ENCODE peak calls at places on chromosome 1, in ten cellular contexts. One of them, this sample, is unnamed.

GRCh38 chr1:225508538-225509375 is 80.9 kb upstream of the LBR start:
- DNase-seq in tibial nerve: peak
- DNase-seq in ovary: peak
- DNase-seq in transverse colon: no peak
- DNase-seq in A549: peak
- DNase-seq in suprapubic skin: no peak
- DNase-seq in H1: peak
- DNase-seq in sigmoid colon: no peak
- DNase-seq in esophagus muscularis mucosa: no peak
- DNase-seq in K562: no peak
- DNase-seq in this sample: peak

GRCh38 chr1:175742790-175743459 is 470 bp downstream of the TNR start:
- DNase-seq in tibial nerve: no peak
- DNase-seq in ovary: no peak
- DNase-seq in transverse colon: no peak
- DNase-seq in A549: peak
- DNase-seq in suprapubic skin: no peak
- DNase-seq in H1: peak
- DNase-seq in sigmoid colon: no peak
- DNase-seq in esophagus muscularis mucosa: no peak
- DNase-seq in K562: no peak
- DNase-seq in this sample: no peak

GRCh38 chr1:43005460-43006351 is 47.0 kb upstream of the SLC2A1 start:
- DNase-seq in tibial nerve: no peak
- DNase-seq in ovary: no peak
- DNase-seq in transverse colon: no peak
- DNase-seq in A549: no peak
- DNase-seq in suprapubic skin: no peak
- DNase-seq in H1: peak
- DNase-seq in sigmoid colon: no peak
- DNase-seq in esophagus muscularis mucosa: no peak
- DNase-seq in K562: peak
- DNase-seq in this sample: no peak

GRCh38 chr1:244052011-244052727 is 1.1 kb downstream of the ZBTB18 start:
- DNase-seq in tibial nerve: no peak
- DNase-seq in ovary: no peak
- DNase-seq in transverse colon: no peak
- DNase-seq in A549: no peak
- DNase-seq in suprapubic skin: no peak
- DNase-seq in H1: peak
- DNase-seq in sigmoid colon: no peak
- DNase-seq in esophagus muscularis mucosa: no peak
- DNase-seq in K562: no peak
- DNase-seq in this sample: no peak

GRCh38 chr1:43622471-43622870 is 27.5 kb upstream of the KDM4A start:
- DNase-seq in tibial nerve: no peak
- DNase-seq in ovary: no peak
- DNase-seq in transverse colon: no peak
- DNase-seq in A549: no peak
- DNase-seq in suprapubic skin: no peak
- DNase-seq in H1: no peak
- DNase-seq in sigmoid colon: no peak
- DNase-seq in esophagus muscularis mucosa: no peak
- DNase-seq in K562: no peak
- DNase-seq in this sample: no peak

GRCh38 chr1:11501906-11502485 is 23.0 kb downstream of the DISP3 start:
- DNase-seq in tibial nerve: no peak
- DNase-seq in ovary: no peak
- DNase-seq in transverse colon: no peak
- DNase-seq in A549: no peak
- DNase-seq in suprapubic skin: peak
- DNase-seq in H1: no peak
- DNase-seq in sigmoid colon: peak
- DNase-seq in esophagus muscularis mucosa: no peak
- DNase-seq in K562: no peak
- DNase-seq in this sample: no peak

GRCh38 chr1:150165622-150166612 is 16.2 kb downstream of the PLEKHO1 start:
- DNase-seq in tibial nerve: peak
- DNase-seq in ovary: peak
- DNase-seq in transverse colon: peak
- DNase-seq in A549: peak
- DNase-seq in suprapubic skin: no peak
- DNase-seq in H1: peak
- DNase-seq in sigmoid colon: no peak
- DNase-seq in esophagus muscularis mucosa: no peak
- DNase-seq in K562: peak
- DNase-seq in this sample: peak

GRCh38 chr1:8121261-8122159 is 95.4 kb upstream of the ERRFI1 start:
- DNase-seq in tibial nerve: peak
- DNase-seq in ovary: peak
- DNase-seq in transverse colon: peak
- DNase-seq in A549: peak
- DNase-seq in suprapubic skin: peak
- DNase-seq in H1: no peak
- DNase-seq in sigmoid colon: peak
- DNase-seq in esophagus muscularis mucosa: peak
- DNase-seq in K562: peak
- DNase-seq in this sample: peak

DNA sequence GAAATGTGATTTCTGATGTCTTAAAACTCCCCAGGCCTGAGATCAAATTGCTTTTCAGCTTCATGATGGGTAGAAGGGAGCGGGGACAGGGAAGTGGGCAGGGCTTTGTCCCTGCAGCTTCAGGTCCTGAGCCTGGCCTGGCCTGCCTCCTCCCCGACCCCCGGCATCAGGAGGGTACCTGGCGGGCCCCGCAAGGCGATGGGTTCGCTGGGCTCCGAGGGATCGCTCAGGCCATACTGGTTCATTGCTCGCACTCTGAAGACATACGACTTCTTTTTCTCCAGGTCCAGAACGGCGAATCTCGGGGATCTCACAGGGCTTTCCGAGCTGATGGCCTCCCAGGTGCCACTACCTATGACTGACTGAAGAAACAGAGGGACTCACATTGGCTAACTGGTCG is 25.5 kb downstream of the MYOM3 start:
- DNase-seq in tibial nerve: no peak
- DNase-seq in ovary: no peak
- DNase-seq in transverse colon: no peak
- DNase-seq in A549: no peak
- DNase-seq in suprapubic skin: no peak
- DNase-seq in H1: no peak
- DNase-seq in sigmoid colon: no peak
- DNase-seq in esophagus muscularis mucosa: no peak
- DNase-seq in K562: no peak
- DNase-seq in this sample: no peak
- TF ChIP-seq EP300 in tibial nerve: no peak
- TF ChIP-seq EP300 in ovary: no peak
- TF ChIP-seq EP300 in transverse colon: no peak
- TF ChIP-seq EP300 in A549: no peak
- TF ChIP-seq EP300 in suprapubic skin: no peak
- TF ChIP-seq EP300 in H1: no peak
- TF ChIP-seq EP300 in sigmoid colon: no peak
- TF ChIP-seq EP300 in esophagus muscularis mucosa: no peak
- TF ChIP-seq EP300 in K562: no peak
- TF ChIP-seq EP300 in this sample: no peak

DNA sequence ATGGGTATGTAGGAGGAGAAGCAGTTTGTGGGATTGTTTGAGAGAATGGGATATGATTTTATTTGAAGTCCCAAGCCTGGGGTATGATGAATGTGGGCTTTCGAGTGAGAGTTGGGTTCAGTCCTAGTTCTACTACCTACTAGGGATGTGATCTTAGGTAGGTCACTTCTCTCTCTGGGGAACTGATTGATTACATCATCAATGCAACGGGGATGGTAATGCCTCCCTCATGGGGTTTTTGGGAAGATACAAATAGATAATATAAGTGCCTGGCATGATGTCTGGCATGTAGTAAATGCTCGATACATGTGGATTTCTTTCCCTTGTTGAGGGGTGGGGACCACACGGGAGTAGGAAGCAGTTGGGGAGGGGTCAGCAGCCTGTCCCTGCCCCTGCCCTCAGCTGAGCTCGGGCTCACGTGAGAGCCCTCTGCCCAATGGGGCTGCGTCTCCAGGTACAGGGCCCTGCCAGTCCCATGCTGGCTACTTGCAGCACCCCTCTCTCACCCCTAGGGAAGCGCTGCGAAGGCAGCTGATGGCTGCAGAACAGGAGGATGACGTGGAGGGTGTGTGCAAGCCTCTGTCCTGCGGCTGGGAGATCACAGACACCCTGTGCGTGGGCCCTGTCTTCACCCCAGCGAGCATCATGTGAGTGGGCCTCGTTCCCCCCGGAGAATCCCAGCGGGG is 38.7 kb downstream of the AZIN2 start:
- DNase-seq in tibial nerve: no peak
- DNase-seq in ovary: no peak
- DNase-seq in transverse colon: no peak
- DNase-seq in A549: no peak
- DNase-seq in suprapubic skin: no peak
- DNase-seq in H1: peak
- DNase-seq in sigmoid colon: no peak
- DNase-seq in esophagus muscularis mucosa: no peak
- DNase-seq in K562: no peak
- DNase-seq in this sample: no peak
- TF ChIP-seq EP300 in tibial nerve: no peak
- TF ChIP-seq EP300 in ovary: no peak
- TF ChIP-seq EP300 in transverse colon: no peak
- TF ChIP-seq EP300 in A549: no peak
- TF ChIP-seq EP300 in suprapubic skin: no peak
- TF ChIP-seq EP300 in H1: no peak
- TF ChIP-seq EP300 in sigmoid colon: no peak
- TF ChIP-seq EP300 in esophagus muscularis mucosa: no peak
- TF ChIP-seq EP300 in K562: no peak
- TF ChIP-seq EP300 in this sample: no peak

GRCh38 chr1:108881369-108881768 is 4.6 kb downstream of the GPSM2 start:
- DNase-seq in tibial nerve: no peak
- DNase-seq in ovary: no peak
- DNase-seq in transverse colon: no peak
- DNase-seq in A549: no peak
- DNase-seq in suprapubic skin: no peak
- DNase-seq in H1: no peak
- DNase-seq in sigmoid colon: no peak
- DNase-seq in esophagus muscularis mucosa: no peak
- DNase-seq in K562: no peak
- DNase-seq in this sample: no peak

GRCh38 chr1:108882837-108883236 is 6.1 kb downstream of the GPSM2 start:
- DNase-seq in tibial nerve: no peak
- DNase-seq in ovary: no peak
- DNase-seq in transverse colon: no peak
- DNase-seq in A549: no peak
- DNase-seq in suprapubic skin: no peak
- DNase-seq in H1: no peak
- DNase-seq in sigmoid colon: no peak
- DNase-seq in esophagus muscularis mucosa: no peak
- DNase-seq in K562: no peak
- DNase-seq in this sample: no peak

GRCh38 chr1:108878678-108879077 is 1.9 kb downstream of the GPSM2 start:
- DNase-seq in tibial nerve: no peak
- DNase-seq in ovary: no peak
- DNase-seq in transverse colon: no peak
- DNase-seq in A549: no peak
- DNase-seq in suprapubic skin: no peak
- DNase-seq in H1: no peak
- DNase-seq in sigmoid colon: no peak
- DNase-seq in esophagus muscularis mucosa: no peak
- DNase-seq in K562: no peak
- DNase-seq in this sample: no peak

GRCh38 chr1:108877858-108878257 is 1.1 kb downstream of the GPSM2 start:
- DNase-seq in tibial nerve: no peak
- DNase-seq in ovary: no peak
- DNase-seq in transverse colon: no peak
- DNase-seq in A549: no peak
- DNase-seq in suprapubic skin: no peak
- DNase-seq in H1: no peak
- DNase-seq in sigmoid colon: no peak
- DNase-seq in esophagus muscularis mucosa: no peak
- DNase-seq in K562: no peak
- DNase-seq in this sample: no peak

GRCh38 chr1:108880850-108881249 is 4.1 kb downstream of the GPSM2 start:
- DNase-seq in tibial nerve: no peak
- DNase-seq in ovary: no peak
- DNase-seq in transverse colon: no peak
- DNase-seq in A549: no peak
- DNase-seq in suprapubic skin: no peak
- DNase-seq in H1: no peak
- DNase-seq in sigmoid colon: no peak
- DNase-seq in esophagus muscularis mucosa: no peak
- DNase-seq in K562: no peak
- DNase-seq in this sample: no peak
- TF ChIP-seq EP300 in tibial nerve: no peak
- TF ChIP-seq EP300 in ovary: no peak
- TF ChIP-seq EP300 in transverse colon: no peak
- TF ChIP-seq EP300 in A549: no peak
- TF ChIP-seq EP300 in suprapubic skin: no peak
- TF ChIP-seq EP300 in H1: no peak
- TF ChIP-seq EP300 in sigmoid colon: no peak
- TF ChIP-seq EP300 in esophagus muscularis mucosa: no peak
- TF ChIP-seq EP300 in K562: no peak
- TF ChIP-seq EP300 in this sample: no peak

GRCh38 chr1:233281711-233282581 is 13.6 kb downstream of the PCNX2 start:
- DNase-seq in tibial nerve: no peak
- DNase-seq in ovary: no peak
- DNase-seq in transverse colon: no peak
- DNase-seq in A549: no peak
- DNase-seq in suprapubic skin: no peak
- DNase-seq in H1: no peak
- DNase-seq in sigmoid colon: no peak
- DNase-seq in esophagus muscularis mucosa: peak
- DNase-seq in K562: no peak
- DNase-seq in this sample: no peak
- TF ChIP-seq EP300 in tibial nerve: no peak
- TF ChIP-seq EP300 in ovary: no peak
- TF ChIP-seq EP300 in transverse colon: no peak
- TF ChIP-seq EP300 in A549: no peak
- TF ChIP-seq EP300 in suprapubic skin: no peak
- TF ChIP-seq EP300 in H1: no peak
- TF ChIP-seq EP300 in sigmoid colon: no peak
- TF ChIP-seq EP300 in esophagus muscularis mucosa: no peak
- TF ChIP-seq EP300 in K562: no peak
- TF ChIP-seq EP300 in this sample: no peak

GRCh38 chr1:181033128-181033798 is 520 bp upstream of the MR1 start:
- DNase-seq in tibial nerve: peak
- DNase-seq in ovary: peak
- DNase-seq in transverse colon: peak
- DNase-seq in A549: peak
- DNase-seq in suprapubic skin: no peak
- DNase-seq in H1: no peak
- DNase-seq in sigmoid colon: peak
- DNase-seq in esophagus muscularis mucosa: no peak
- DNase-seq in K562: no peak
- DNase-seq in this sample: no peak
- TF ChIP-seq EP300 in tibial nerve: peak
- TF ChIP-seq EP300 in ovary: no peak
- TF ChIP-seq EP300 in transverse colon: no peak
- TF ChIP-seq EP300 in A549: no peak
- TF ChIP-seq EP300 in suprapubic skin: no peak
- TF ChIP-seq EP300 in H1: no peak
- TF ChIP-seq EP300 in sigmoid colon: no peak
- TF ChIP-seq EP300 in esophagus muscularis mucosa: no peak
- TF ChIP-seq EP300 in K562: no peak
- TF ChIP-seq EP300 in this sample: no peak

GRCh38 chr1:22815421-22816062 is 104.9 kb downstream of the EPHB2 start:
- DNase-seq in tibial nerve: peak
- DNase-seq in ovary: no peak
- DNase-seq in transverse colon: no peak
- DNase-seq in A549: no peak
- DNase-seq in suprapubic skin: no peak
- DNase-seq in H1: no peak
- DNase-seq in sigmoid colon: no peak
- DNase-seq in esophagus muscularis mucosa: no peak
- DNase-seq in K562: no peak
- DNase-seq in this sample: no peak
- TF ChIP-seq EP300 in tibial nerve: no peak
- TF ChIP-seq EP300 in ovary: no peak
- TF ChIP-seq EP300 in transverse colon: no peak
- TF ChIP-seq EP300 in A549: no peak
- TF ChIP-seq EP300 in suprapubic skin: no peak
- TF ChIP-seq EP300 in H1: no peak
- TF ChIP-seq EP300 in sigmoid colon: no peak
- TF ChIP-seq EP300 in esophagus muscularis mucosa: no peak
- TF ChIP-seq EP300 in K562: no peak
- TF ChIP-seq EP300 in this sample: no peak

This sample was measured in stomach.